ENCODE peak calls at places on chromosomes 4 and X, in five cellular contexts. G is NCI-H2081 treated with DMSO at 0.1 percent for 48 hours, M is astrocyte of the spinal cord, I is GM23248, L is NCI-H1092. X is an unnamed sample.
A peak's percentile ranks its signal among the peaks of the same experiment; 100 is the strongest.

GRCh38 chrX:106177982-106178321 is 9.8 kb downstream of the PWWP3B start:
- DNase-seq in G (no peak), L (no peak), I (no peak), M (peak; percentile 9), X (no peak)

GRCh38 chrX:33205321-33205720 is 6.0 kb downstream of the DMD start:
- DNase-seq in I (no peak), G (no peak), L (no peak), M (no peak), X (no peak)

GRCh38 chr4:6824772-6825402 is 42.4 kb downstream of the KIAA0232 start:
- DNase-seq in I (peak; percentile 27), G (no peak), M (no peak), L (no peak), X (no peak)

GRCh38 chr4:125938541-125938940 is 623.8 kb downstream of the FAT4 start:
- DNase-seq in G (no peak), M (no peak), I (peak; percentile 2), L (no peak), X (no peak)

GRCh38 chr4:3638080-3638715 is 106.0 kb upstream of the LRPAP1 start:
- DNase-seq in M (no peak), I (no peak), L (no peak), G (no peak), X (no peak)

GRCh38 chrX:10259716-10260115 is 102.9 kb downstream of the CLCN4 start:
- DNase-seq in L (no peak), I (peak; percentile 59), M (peak; percentile 31), G (no peak), X (peak; percentile 37)

GRCh38 chr4:2962099-2962455 is 1.1 kb downstream of the NOP14 start:
- DNase-seq in I (peak; percentile 43), G (no peak), M (no peak), L (no peak), X (no peak)

GRCh38 chr4:112648263-112649054 is 11.5 kb downstream of the LARP7 start:
- DNase-seq in G (no peak), M (peak; percentile 13), I (no peak), L (no peak), X (no peak)

GRCh38 chr4:81453024-81453423 is 18.7 kb downstream of the RASGEF1B start:
- DNase-seq in M (no peak), L (no peak), G (no peak), I (no peak), X (no peak)

GRCh38 chr4:158302076-158302866 is 92.0 kb downstream of the TMEM144 start:
- DNase-seq in G (no peak), I (peak; percentile 82), L (no peak), M (peak; percentile 60), X (peak; percentile 22)

GRCh38 chr4:119039779-119040178 is 95.9 kb upstream of the MYOZ2 start:
- DNase-seq in G (no peak), I (no peak), M (no peak), L (no peak), X (no peak)

X was measured in brain microvascular endothelial cell.